ENCODE peak calls at places on chromosomes 6 and 20, in eight cellular contexts. W is neural progenitor cell, P is tibial nerve, Q is fibroblast of lung, U is hepatocyte, O is pancreas, B is endothelial cell, M is BE2C. J is an unnamed sample.

GRCh38 chr20:4532772-4533171 is 188.9 kb upstream of the PRND start:
- DNase-seq in W (no peak), P (no peak), Q (no peak), U (no peak), O (no peak), B (no peak), M (no peak), J (no peak)

GRCh38 chr20:37726321-37726720 is 32.5 kb downstream of the CTNNBL1 start:
- DNase-seq in W (no peak), P (no peak), Q (no peak), U (no peak), O (no peak), B (no peak), M (no peak), J (no peak)

GRCh38 chr20:22807646-22808045 is 223.3 kb upstream of the FOXA2 start:
- DNase-seq in W (no peak), P (no peak), Q (no peak), U (no peak), O (peak; percentile 35), B (no peak), M (peak; percentile 14), J (no peak)

GRCh38 chr6:168121308-168121665 is 42.3 kb upstream of the FRMD1 start:
- DNase-seq in W (no peak), P (no peak), Q (no peak), U (no peak), O (no peak), B (no peak), M (no peak), J (no peak)

GRCh38 chr20:49112596-49113274 is 66.6 kb downstream of the CSE1L start:
- DNase-seq in W (no peak), P (no peak), Q (no peak), U (no peak), O (no peak), B (no peak), M (no peak), J (peak; percentile 42)

GRCh38 chr6:163530406-163530805 is 115.9 kb downstream of the QKI start:
- DNase-seq in W (no peak), P (no peak), Q (no peak), U (no peak), O (no peak), B (no peak), M (no peak), J (no peak)

GRCh38 chr6:107075951-107076381 is 39.3 kb downstream of the BEND3 start:
- DNase-seq in W (no peak), P (no peak), Q (peak; percentile 37), U (no peak), O (no peak), B (no peak), M (no peak), J (peak; percentile 27)

GRCh38 chr6:123518441-123519190 is 118.1 kb downstream of the TRDN start:
- DNase-seq in W (peak; percentile 13), P (no peak), Q (no peak), U (no peak), O (no peak), B (no peak), M (no peak), J (no peak)

GRCh38 chr6:88725111-88725711 is 238.2 kb downstream of the RNGTT start:
- DNase-seq in W (peak; percentile 77), P (no peak), Q (peak; percentile 30), U (peak; percentile 47), O (no peak), B (peak; percentile 62), M (peak; percentile 78), J (peak; percentile 90)

GRCh38 chr6:138944412-138944811 is 43.6 kb downstream of the REPS1 start:
- DNase-seq in W (no peak), P (no peak), Q (peak; percentile 58), U (no peak), O (no peak), B (no peak), M (no peak), J (peak; percentile 77)

GRCh38 chr20:54023406-54023805 is 47.0 kb downstream of the BCAS1 start:
- DNase-seq in W (no peak), P (no peak), Q (no peak), U (no peak), O (no peak), B (no peak), M (no peak), J (no peak)

GRCh38 chr20:14264869-14265268 is 72.5 kb downstream of the FLRT3 start:
- DNase-seq in W (no peak), P (no peak), Q (peak; percentile 28), U (peak; percentile 21), O (no peak), B (no peak), M (no peak), J (peak; percentile 10)

GRCh38 chr20:32440758-32441078 is 82.6 kb downstream of the ASXL1 start:
- DNase-seq in W (no peak), P (no peak), Q (no peak), U (no peak), O (no peak), B (no peak), M (no peak), J (no peak)

GRCh38 chr20:32438331-32438858 is 80.3 kb downstream of the ASXL1 start:
- DNase-seq in W (no peak), P (no peak), Q (no peak), U (no peak), O (no peak), B (no peak), M (no peak), J (no peak)

GRCh38 chr20:32437391-32438074 is 79.4 kb downstream of the ASXL1 start:
- DNase-seq in W (no peak), P (no peak), Q (no peak), U (peak; percentile 32), O (peak; percentile 31), B (no peak), M (no peak), J (no peak)

GRCh38 chr20:32440069-32440757 is 82.1 kb downstream of the ASXL1 start:
- DNase-seq in W (no peak), P (no peak), Q (no peak), U (peak; percentile 11), O (no peak), B (no peak), M (no peak), J (no peak)

GRCh38 chr20:32439132-32439829 is 81.2 kb downstream of the ASXL1 start:
- DNase-seq in W (no peak), P (no peak), Q (peak; percentile 29), U (peak; percentile 17), O (no peak), B (no peak), M (no peak), J (peak; percentile 70)
- TF ChIP-seq CTCF in W (no peak), P (no peak), Q (peak; percentile 1), U (peak; percentile 6), O (no peak), B (no peak), M (no peak), J (peak; percentile 13)

GRCh38 chr6:39303425-39304153 is 10.6 kb downstream of the KCNK17 start:
- DNase-seq in W (no peak), P (no peak), Q (no peak), U (no peak), O (no peak), B (no peak), M (no peak), J (no peak)
- TF ChIP-seq CTCF in W (no peak), P (no peak), Q (no peak), U (no peak), O (no peak), B (no peak), M (no peak), J (no peak)

GRCh38 chr20:47354388-47354709 is 2.1 kb downstream of the ZMYND8 start:
- DNase-seq in W (no peak), P (no peak), Q (no peak), U (no peak), O (no peak), B (no peak), M (no peak), J (no peak)

GRCh38 chr20:47355489-47356219 is 845 bp downstream of the ZMYND8 start:
- DNase-seq in W (peak; percentile 37), P (no peak), Q (no peak), U (no peak), O (no peak), B (no peak), M (no peak), J (peak; percentile 35)

GRCh38 chr20:47353697-47354387 is 2.7 kb downstream of the ZMYND8 start:
- DNase-seq in W (no peak), P (peak; percentile 50), Q (peak; percentile 57), U (no peak), O (no peak), B (no peak), M (no peak), J (peak; percentile 33)

GRCh38 chr20:47356220-47356525 is 326 bp downstream of the ZMYND8 start:
- DNase-seq in W (no peak), P (no peak), Q (no peak), U (no peak), O (no peak), B (no peak), M (no peak), J (no peak)

GRCh38 chr20:47354710-47355488 is 1.6 kb downstream of the ZMYND8 start:
- DNase-seq in W (no peak), P (no peak), Q (no peak), U (no peak), O (no peak), B (no peak), M (no peak), J (peak; percentile 41)
- TF ChIP-seq CTCF in W (no peak), P (no peak), Q (no peak), U (no peak), O (no peak), B (no peak), M (no peak), J (no peak)

GRCh38 chr6:100130630-100131029 is 136.6 kb upstream of the MCHR2 start:
- DNase-seq in W (no peak), P (no peak), Q (no peak), U (no peak), O (no peak), B (no peak), M (no peak), J (no peak)

GRCh38 chr6:100132005-100132404 is 138.0 kb upstream of the MCHR2 start:
- DNase-seq in W (no peak), P (no peak), Q (no peak), U (no peak), O (no peak), B (no peak), M (no peak), J (no peak)

GRCh38 chr6:100121854-100122609 is 128.0 kb upstream of the MCHR2 start:
- DNase-seq in W (no peak), P (no peak), Q (no peak), U (no peak), O (no peak), B (no peak), M (no peak), J (no peak)

GRCh38 chr6:100126682-100127484 is 132.9 kb upstream of the MCHR2 start:
- DNase-seq in W (no peak), P (no peak), Q (no peak), U (no peak), O (no peak), B (no peak), M (no peak), J (no peak)
- TF ChIP-seq CTCF in W (no peak), P (no peak), Q (no peak), U (no peak), O (no peak), B (no peak), M (no peak), J (no peak)